ENCODE peak calls at places on chromosomes 4 and X, in eight cellular contexts. One of them, this sample, is unnamed.

GRCh38 chr4:70706516-70706915 is 15.2 kb upstream of the RUFY3 start:
- DNase-seq in HCT116: no peak
- DNase-seq in IMR-90: peak; percentile 16
- DNase-seq in A549: no peak
- DNase-seq in heart left ventricle: no peak
- DNase-seq in Peyer's patch: no peak
- DNase-seq in ovary: no peak
- DNase-seq in thyroid gland: no peak
- DNase-seq in this sample: no peak

GRCh38 chrX:77740376-77740905 is 45.6 kb downstream of the ATRX start:
- DNase-seq in heart left ventricle: no peak
- DNase-seq in ovary: no peak
- DNase-seq in Peyer's patch: no peak
- DNase-seq in A549: no peak
- DNase-seq in thyroid gland: no peak
- DNase-seq in HCT116: no peak
- DNase-seq in IMR-90: no peak
- DNase-seq in this sample: no peak

GRCh38 chrX:154097003-154097596 is 417 bp downstream of the MECP2 start:
- DNase-seq in IMR-90: peak; percentile 51
- DNase-seq in A549: peak; percentile 77
- DNase-seq in heart left ventricle: peak; percentile 77
- DNase-seq in HCT116: no peak
- DNase-seq in Peyer's patch: peak; percentile 70
- DNase-seq in thyroid gland: peak; percentile 70
- DNase-seq in ovary: peak; percentile 81
- DNase-seq in this sample: peak; percentile 55

GRCh38 chr4:80201326-80202151 is 4.2 kb downstream of the PRDM8 start:
- DNase-seq in heart left ventricle: peak; percentile 57
- DNase-seq in ovary: peak; percentile 75
- DNase-seq in thyroid gland: no peak
- DNase-seq in A549: no peak
- DNase-seq in Peyer's patch: peak; percentile 69
- DNase-seq in IMR-90: peak; percentile 89
- DNase-seq in HCT116: no peak
- DNase-seq in this sample: peak; percentile 38

GRCh38 chr4:140944539-140944938 is 188.4 kb upstream of the TBC1D9 start:
- DNase-seq in Peyer's patch: no peak
- DNase-seq in HCT116: no peak
- DNase-seq in thyroid gland: no peak
- DNase-seq in IMR-90: peak; percentile 66
- DNase-seq in A549: no peak
- DNase-seq in heart left ventricle: no peak
- DNase-seq in ovary: no peak
- DNase-seq in this sample: no peak

GRCh38 chr4:3477750-3478430 is 14.8 kb downstream of the DOK7 start:
- DNase-seq in IMR-90: no peak
- DNase-seq in HCT116: no peak
- DNase-seq in ovary: no peak
- DNase-seq in A549: no peak
- DNase-seq in Peyer's patch: no peak
- DNase-seq in heart left ventricle: no peak
- DNase-seq in thyroid gland: no peak
- DNase-seq in this sample: no peak

GRCh38 chrX:84339507-84340364 is 151.7 kb upstream of the RPS6KA6 start:
- DNase-seq in Peyer's patch: no peak
- DNase-seq in HCT116: no peak
- DNase-seq in thyroid gland: no peak
- DNase-seq in A549: peak; percentile 1
- DNase-seq in heart left ventricle: no peak
- DNase-seq in IMR-90: peak; percentile 6
- DNase-seq in ovary: no peak
- DNase-seq in this sample: no peak

GRCh38 chr4:71732066-71732465 is 51.8 kb downstream of the GC start:
- DNase-seq in Peyer's patch: no peak
- DNase-seq in HCT116: no peak
- DNase-seq in IMR-90: peak; percentile 1
- DNase-seq in heart left ventricle: no peak
- DNase-seq in ovary: no peak
- DNase-seq in A549: no peak
- DNase-seq in thyroid gland: no peak
- DNase-seq in this sample: no peak

GRCh38 chr4:20418865-20419451 is 167.3 kb downstream of the SLIT2 start:
- DNase-seq in ovary: no peak
- DNase-seq in Peyer's patch: no peak
- DNase-seq in A549: peak; percentile 6
- DNase-seq in heart left ventricle: no peak
- DNase-seq in thyroid gland: no peak
- DNase-seq in HCT116: peak; percentile 21
- DNase-seq in IMR-90: peak; percentile 79
- DNase-seq in this sample: peak; percentile 25

GRCh38 chrX:150573702-150574101 is 5.3 kb downstream of the MTM1 start:
- DNase-seq in IMR-90: no peak
- DNase-seq in ovary: no peak
- DNase-seq in thyroid gland: no peak
- DNase-seq in HCT116: no peak
- DNase-seq in Peyer's patch: peak; percentile 45
- DNase-seq in heart left ventricle: no peak
- DNase-seq in A549: no peak
- DNase-seq in this sample: no peak

GRCh38 chr4:54843946-54844345 is 186.2 kb downstream of the KIT start:
- DNase-seq in thyroid gland: no peak
- DNase-seq in HCT116: no peak
- DNase-seq in IMR-90: no peak
- DNase-seq in heart left ventricle: no peak
- DNase-seq in Peyer's patch: no peak
- DNase-seq in A549: no peak
- DNase-seq in ovary: no peak
- DNase-seq in this sample: no peak

GRCh38 chrX:141214216-141214615 is 28.1 kb downstream of the SPANXC start:
- DNase-seq in HCT116: no peak
- DNase-seq in ovary: no peak
- DNase-seq in Peyer's patch: no peak
- DNase-seq in A549: no peak
- DNase-seq in IMR-90: no peak
- DNase-seq in heart left ventricle: no peak
- DNase-seq in thyroid gland: no peak
- DNase-seq in this sample: no peak

GRCh38 chr4:71814433-71814832 is 30.6 kb upstream of the GC start:
- DNase-seq in heart left ventricle: no peak
- DNase-seq in IMR-90: no peak
- DNase-seq in thyroid gland: no peak
- DNase-seq in HCT116: no peak
- DNase-seq in ovary: no peak
- DNase-seq in A549: no peak
- DNase-seq in Peyer's patch: no peak
- DNase-seq in this sample: no peak

GRCh38 chrX:147565239-147565638 is 346.5 kb upstream of the FMR1 start:
- DNase-seq in A549: no peak
- DNase-seq in thyroid gland: no peak
- DNase-seq in HCT116: no peak
- DNase-seq in heart left ventricle: no peak
- DNase-seq in Peyer's patch: no peak
- DNase-seq in ovary: no peak
- DNase-seq in IMR-90: no peak
- DNase-seq in this sample: no peak

GRCh38 chr4:127251423-127251822 is 381.3 kb upstream of the INTU start:
- DNase-seq in Peyer's patch: no peak
- DNase-seq in A549: no peak
- DNase-seq in thyroid gland: no peak
- DNase-seq in heart left ventricle: no peak
- DNase-seq in ovary: no peak
- DNase-seq in IMR-90: peak; percentile 62
- DNase-seq in HCT116: no peak
- DNase-seq in this sample: no peak

GRCh38 chr4:24912252-24913098 is at the start of gene CCDC149:
- DNase-seq in Peyer's patch: no peak
- DNase-seq in thyroid gland: peak; percentile 94
- DNase-seq in heart left ventricle: peak; percentile 74
- DNase-seq in A549: peak; percentile 64
- DNase-seq in IMR-90: peak; percentile 57
- DNase-seq in HCT116: peak; percentile 56
- DNase-seq in ovary: peak; percentile 64
- DNase-seq in this sample: peak; percentile 95

GRCh38 chr4:25441519-25442117 is 64.6 kb downstream of the ANAPC4 start:
- DNase-seq in ovary: peak; percentile 40
- DNase-seq in thyroid gland: peak; percentile 79
- DNase-seq in heart left ventricle: peak; percentile 18
- DNase-seq in HCT116: peak; percentile 52
- DNase-seq in A549: peak; percentile 18
- DNase-seq in Peyer's patch: no peak
- DNase-seq in IMR-90: peak; percentile 59
- DNase-seq in this sample: peak; percentile 48

GRCh38 chr4:102663073-102663472 is 97.7 kb downstream of the MANBA start:
- DNase-seq in ovary: no peak
- DNase-seq in thyroid gland: no peak
- DNase-seq in HCT116: no peak
- DNase-seq in Peyer's patch: no peak
- DNase-seq in heart left ventricle: no peak
- DNase-seq in A549: no peak
- DNase-seq in IMR-90: peak; percentile 80
- DNase-seq in this sample: no peak

GRCh38 chrX:56785442-56785841 is 56.4 kb downstream of the NBDY start:
- DNase-seq in HCT116: no peak
- DNase-seq in IMR-90: no peak
- DNase-seq in ovary: no peak
- DNase-seq in thyroid gland: no peak
- DNase-seq in Peyer's patch: peak; percentile 8
- DNase-seq in A549: no peak
- DNase-seq in heart left ventricle: no peak
- DNase-seq in this sample: no peak

GRCh38 chr4:37685211-37685725 is 908 bp downstream of the RELL1 start:
- DNase-seq in thyroid gland: no peak
- DNase-seq in Peyer's patch: peak; percentile 56
- DNase-seq in ovary: no peak
- DNase-seq in A549: peak; percentile 10
- DNase-seq in IMR-90: peak; percentile 82
- DNase-seq in heart left ventricle: peak; percentile 33
- DNase-seq in HCT116: no peak
- DNase-seq in this sample: no peak

GRCh38 chr4:37684154-37684553 is 2.0 kb downstream of the RELL1 start:
- DNase-seq in Peyer's patch: no peak
- DNase-seq in ovary: no peak
- DNase-seq in A549: no peak
- DNase-seq in heart left ventricle: no peak
- DNase-seq in HCT116: no peak
- DNase-seq in IMR-90: no peak
- DNase-seq in thyroid gland: no peak
- DNase-seq in this sample: no peak

GRCh38 chr4:37686373-37687174 is at the start of gene RELL1:
- DNase-seq in thyroid gland: peak; percentile 99
- DNase-seq in heart left ventricle: peak; percentile 99
- DNase-seq in IMR-90: peak; percentile 99
- DNase-seq in Peyer's patch: peak; percentile 99
- DNase-seq in HCT116: peak; percentile 99
- DNase-seq in A549: peak; percentile 79
- DNase-seq in ovary: peak; percentile 100
- DNase-seq in this sample: peak; percentile 100

GRCh38 chr4:37687175-37687525 is 974 bp upstream of the RELL1 start:
- DNase-seq in IMR-90: no peak
- DNase-seq in ovary: no peak
- DNase-seq in HCT116: no peak
- DNase-seq in heart left ventricle: no peak
- DNase-seq in Peyer's patch: no peak
- DNase-seq in A549: no peak
- DNase-seq in thyroid gland: no peak
- DNase-seq in this sample: no peak

GRCh38 chr4:37685726-37686372 is 327 bp downstream of the RELL1 start:
- DNase-seq in HCT116: no peak
- DNase-seq in Peyer's patch: peak; percentile 54
- DNase-seq in A549: peak; percentile 21
- DNase-seq in IMR-90: peak; percentile 22
- DNase-seq in thyroid gland: peak; percentile 64
- DNase-seq in ovary: no peak
- DNase-seq in heart left ventricle: peak; percentile 58
- DNase-seq in this sample: peak; percentile 66
- TF ChIP-seq POLR2A in HCT116: peak; percentile 22
- TF ChIP-seq POLR2A in Peyer's patch: peak; percentile 96
- TF ChIP-seq POLR2A in A549: peak; percentile 77
- TF ChIP-seq POLR2A in IMR-90: peak; percentile 94
- TF ChIP-seq POLR2A in thyroid gland: peak; percentile 94
- TF ChIP-seq POLR2A in ovary: peak; percentile 90
- TF ChIP-seq POLR2A in heart left ventricle: peak; percentile 64
- TF ChIP-seq POLR2A in this sample: peak; percentile 88

GRCh38 chr4:877502-877901 is 51.6 kb upstream of the CPLX1 start:
- DNase-seq in HCT116: no peak
- DNase-seq in heart left ventricle: no peak
- DNase-seq in thyroid gland: no peak
- DNase-seq in Peyer's patch: no peak
- DNase-seq in IMR-90: no peak
- DNase-seq in ovary: no peak
- DNase-seq in A549: no peak
- DNase-seq in this sample: no peak
- TF ChIP-seq POLR2A in HCT116: no peak
- TF ChIP-seq POLR2A in heart left ventricle: no peak
- TF ChIP-seq POLR2A in thyroid gland: no peak
- TF ChIP-seq POLR2A in Peyer's patch: no peak
- TF ChIP-seq POLR2A in IMR-90: no peak
- TF ChIP-seq POLR2A in ovary: no peak
- TF ChIP-seq POLR2A in A549: no peak
- TF ChIP-seq POLR2A in this sample: no peak

DNA sequence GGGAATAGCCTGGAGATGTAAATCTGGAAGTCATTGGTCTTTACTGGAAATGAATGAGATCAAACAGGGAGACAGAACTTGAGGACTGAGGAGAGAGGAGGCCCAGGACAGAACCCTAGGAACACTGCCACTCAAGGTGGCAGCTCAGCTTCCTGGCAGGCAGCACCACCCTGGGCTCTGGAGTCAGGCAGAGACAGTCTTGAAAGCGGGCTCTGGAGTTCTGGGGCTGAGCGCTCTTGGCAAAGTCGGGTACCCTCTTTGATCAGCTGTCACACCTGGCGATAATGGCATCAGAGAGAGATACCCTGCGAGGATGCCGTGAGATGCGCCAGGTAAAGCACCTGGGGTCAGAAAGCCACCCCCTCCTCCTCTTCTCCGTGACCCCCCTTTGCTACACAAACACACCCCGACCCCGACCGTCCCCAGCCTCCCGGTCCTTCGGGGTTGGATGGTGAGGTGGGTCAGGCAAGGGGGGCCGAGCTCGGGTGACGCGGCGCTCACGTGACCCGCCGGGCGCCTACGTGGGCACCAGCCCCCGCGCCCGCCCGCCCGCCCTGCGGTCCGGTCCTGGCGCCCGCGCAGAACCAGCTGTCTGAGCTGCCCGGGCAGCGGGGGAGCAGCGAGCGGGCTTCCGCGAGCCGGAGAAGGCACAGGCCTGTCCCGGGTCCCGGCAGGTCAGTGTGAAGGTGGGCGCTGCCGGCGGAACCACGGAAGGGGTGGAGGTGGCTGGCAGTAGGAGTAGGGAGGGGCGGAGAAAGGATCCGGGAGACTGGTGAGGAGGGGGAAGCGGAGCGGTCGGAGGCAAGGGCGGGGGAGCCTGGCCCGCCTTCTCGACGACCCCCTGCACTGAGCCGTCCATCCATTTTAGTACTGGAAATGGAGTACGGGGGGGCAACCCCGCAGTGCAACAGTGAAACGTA is at the start of gene TCEAL3:
- DNase-seq in ovary: peak; percentile 74
- DNase-seq in A549: peak; percentile 15
- DNase-seq in heart left ventricle: peak; percentile 41
- DNase-seq in Peyer's patch: peak; percentile 57
- DNase-seq in HCT116: no peak
- DNase-seq in thyroid gland: peak; percentile 76
- DNase-seq in IMR-90: peak; percentile 26
- DNase-seq in this sample: peak; percentile 70
- TF ChIP-seq POLR2A in ovary: peak; percentile 39
- TF ChIP-seq POLR2A in A549: peak; percentile 15
- TF ChIP-seq POLR2A in heart left ventricle: no peak
- TF ChIP-seq POLR2A in Peyer's patch: no peak
- TF ChIP-seq POLR2A in HCT116: no peak
- TF ChIP-seq POLR2A in thyroid gland: no peak
- TF ChIP-seq POLR2A in IMR-90: peak; percentile 78
- TF ChIP-seq POLR2A in this sample: peak; percentile 22

GRCh38 chrX:130110379-130111219 is at the start of gene ELF4:
- DNase-seq in heart left ventricle: peak; percentile 41
- DNase-seq in thyroid gland: peak; percentile 43
- DNase-seq in IMR-90: peak; percentile 37
- DNase-seq in HCT116: no peak
- DNase-seq in Peyer's patch: peak; percentile 48
- DNase-seq in A549: peak; percentile 65
- DNase-seq in ovary: peak; percentile 60
- DNase-seq in this sample: peak; percentile 32
- TF ChIP-seq POLR2A in heart left ventricle: no peak
- TF ChIP-seq POLR2A in thyroid gland: no peak
- TF ChIP-seq POLR2A in IMR-90: no peak
- TF ChIP-seq POLR2A in HCT116: no peak
- TF ChIP-seq POLR2A in Peyer's patch: peak; percentile 37
- TF ChIP-seq POLR2A in A549: peak; percentile 14
- TF ChIP-seq POLR2A in ovary: no peak
- TF ChIP-seq POLR2A in this sample: no peak

This sample was measured in body of pancreas.